ENCODE peak calls at places on chromosomes 4 and X, in seven cellular contexts. P is colonic mucosa; Z is GM06990; V is lung; S is WTC11; R is substantia nigra; T is activated CD8-positive, alpha-beta memory T cell treated with anti-CD3 and anti-CD28 coated beads for 1 hour. B is an unnamed sample.

GRCh38 chrX:139828830-139829229 is 104.0 kb downstream of the ATP11C start:
- DNase-seq in P (no peak), Z (no peak), V (no peak), S (no peak), R (no peak), T (no peak), B (no peak)

GRCh38 chrX:123732679-123733363 is at the start of gene THOC2:
- DNase-seq in P (peak; percentile 85), Z (peak; percentile 80), V (peak; percentile 85), S (peak; percentile 52), R (peak; percentile 74), T (peak; percentile 55), B (peak; percentile 83)

GRCh38 chrX:7286461-7286860 is 138.5 kb upstream of the PUDP start:
- DNase-seq in P (no peak), Z (no peak), V (no peak), S (no peak), R (no peak), T (no peak), B (peak; percentile 70)

GRCh38 chrX:153065389-153065788 is 6.9 kb upstream of the PNMA6A start:
- DNase-seq in P (no peak), Z (no peak), V (no peak), S (no peak), R (no peak), T (no peak), B (no peak)

GRCh38 chrX:6187256-6187655 is 41.4 kb downstream of the NLGN4X start:
- DNase-seq in P (no peak), Z (no peak), V (no peak), S (no peak), R (no peak), T (no peak), B (no peak)

GRCh38 chr4:86013623-86014022 is 346.2 kb downstream of the MAPK10 start:
- DNase-seq in P (no peak), Z (no peak), V (no peak), S (no peak), R (no peak), T (no peak), B (peak; percentile 69)

GRCh38 chrX:48971325-48972213 is at the start of gene KCND1:
- DNase-seq in P (peak; percentile 22), Z (no peak), V (peak; percentile 35), S (peak; percentile 39), R (peak; percentile 2), T (no peak), B (no peak)

GRCh38 chr4:151678048-151678853 is 82.6 kb downstream of the GATB start:
- DNase-seq in P (no peak), Z (no peak), V (no peak), S (no peak), R (no peak), T (no peak), B (no peak)

GRCh38 chrX:130772313-130773140 is 130.5 kb downstream of the ENOX2 start:
- DNase-seq in P (no peak), Z (no peak), V (no peak), S (no peak), R (no peak), T (no peak), B (peak; percentile 58)

GRCh38 chr4:64781737-64782326 is 372.6 kb upstream of the TECRL start:
- DNase-seq in P (no peak), Z (no peak), V (no peak), S (no peak), R (no peak), T (no peak), B (peak; percentile 26)

GRCh38 chr4:141999446-142000143 is 363.2 kb downstream of the IL15 start:
- DNase-seq in P (no peak), Z (no peak), V (no peak), S (no peak), R (no peak), T (no peak), B (no peak)

GRCh38 chr4:87493147-87493546 is 36.0 kb downstream of the SPARCL1 start:
- DNase-seq in P (no peak), Z (no peak), V (no peak), S (no peak), R (no peak), T (no peak), B (no peak)

GRCh38 chrX:104513162-104513561 is 52.8 kb upstream of the IL1RAPL2 start:
- DNase-seq in P (no peak), Z (no peak), V (no peak), S (no peak), R (no peak), T (no peak), B (no peak)

GRCh38 chrX:136587532-136587931 is 55.5 kb downstream of the VGLL1 start:
- DNase-seq in P (no peak), Z (no peak), V (no peak), S (no peak), R (no peak), T (no peak), B (no peak)

GRCh38 chrX:69551421-69552009 is 47.4 kb downstream of the NALF2 start:
- DNase-seq in P (no peak), Z (no peak), V (no peak), S (no peak), R (no peak), T (no peak), B (no peak)

GRCh38 chr4:174394915-174395314 is 111.2 kb downstream of the CEP44 start:
- DNase-seq in P (no peak), Z (no peak), V (no peak), S (no peak), R (no peak), T (no peak), B (peak; percentile 82)

GRCh38 chrX:13048265-13048664 is 3.8 kb upstream of the FAM9C start:
- DNase-seq in P (no peak), Z (no peak), V (no peak), S (no peak), R (no peak), T (no peak), B (peak; percentile 71)

GRCh38 chr4:67465763-67466052 is 79.6 kb downstream of the CENPC start:
- DNase-seq in P (no peak), Z (no peak), V (no peak), S (no peak), R (no peak), T (no peak), B (no peak)